ENCODE peak calls at places on chromosomes 6 and 20, in four cellular contexts. O, F, K and A are unnamed samples.

GRCh38 chr6:16292942-16293341 is 54.6 kb downstream of the GMPR start:
- DNase-seq in O (no peak), F (no peak), K (no peak), A (no peak)

GRCh38 chr6:159311618-159312017 is 142.4 kb downstream of the FNDC1 start:
- DNase-seq in O (no peak), F (no peak), K (no peak), A (peak)

GRCh38 chr6:74510878-74511277 is 695.0 kb downstream of the COL12A1 start:
- DNase-seq in O (no peak), F (no peak), K (no peak), A (no peak)

GRCh38 chr6:149938571-149939462 is 3.0 kb upstream of the ULBP2 start:
- DNase-seq in O (no peak), F (no peak), K (no peak), A (no peak)

GRCh38 chr20:38986663-38987062 is 24.5 kb downstream of the DHX35 start:
- DNase-seq in O (no peak), F (no peak), K (no peak), A (no peak)

GRCh38 chr6:167776906-167777645 is 49.6 kb upstream of the AFDN start:
- DNase-seq in O (no peak), F (no peak), K (no peak), A (no peak)

GRCh38 chr20:24938498-24938897 is 10.6 kb upstream of the CST7 start:
- DNase-seq in O (no peak), F (no peak), K (no peak), A (no peak)

GRCh38 chr6:43076093-43076927 is at the start of gene PTK7:
- DNase-seq in O (no peak), F (no peak), K (peak), A (no peak)

GRCh38 chr6:136123464-136123863 is 126.6 kb downstream of the MTFR2 start:
- DNase-seq in O (no peak), F (no peak), K (no peak), A (no peak)

GRCh38 chr6:137904822-137905617 is 38.0 kb downstream of the TNFAIP3 start:
- DNase-seq in O (no peak), F (no peak), K (no peak), A (no peak)

GRCh38 chr6:30260036-30260504 is 46.9 kb upstream of the TRIM26 start:
- DNase-seq in O (no peak), F (no peak), K (peak), A (no peak)

GRCh38 chr20:41006126-41006935 is 22.3 kb upstream of the TOP1 start:
- DNase-seq in O (no peak), F (no peak), K (no peak), A (no peak)

GRCh38 chr20:20368414-20369352 is 779 bp downstream of the INSM1 start:
- DNase-seq in O (no peak), F (no peak), K (no peak), A (no peak)

GRCh38 chr6:142696689-142697088 is 248.3 kb downstream of the HIVEP2 start:
- DNase-seq in O (no peak), F (no peak), K (peak), A (no peak)

GRCh38 chr6:33167374-33168148 is 24.7 kb downstream of the COL11A2 start:
- DNase-seq in O (no peak), F (no peak), K (no peak), A (no peak)

GRCh38 chr6:111573892-111574800 is 31.5 kb downstream of the TRAF3IP2 start:
- DNase-seq in O (no peak), F (no peak), K (no peak), A (no peak)

GRCh38 chr6:84568971-84569370 is 195.4 kb downstream of the TBX18 start:
- DNase-seq in O (no peak), F (peak), K (no peak), A (no peak)

GRCh38 chr20:61037498-61037897 is 214.6 kb upstream of the CDH4 start:
- DNase-seq in O (no peak), F (no peak), K (no peak), A (no peak)

GRCh38 chr6:166998256-166999144 is 697 bp upstream of the CEP43 start:
- DNase-seq in O (no peak), F (no peak), K (peak), A (peak)

GRCh38 chr6:169235286-169235685 is 18.4 kb downstream of the THBS2 start:
- DNase-seq in O (peak), F (no peak), K (no peak), A (no peak)

GRCh38 chr6:123777554-123777953 is 26.1 kb upstream of the NKAIN2 start:
- DNase-seq in O (no peak), F (no peak), K (no peak), A (no peak)

GRCh38 chr6:110103260-110103659 is 76.2 kb downstream of the WASF1 start:
- DNase-seq in O (no peak), F (no peak), K (no peak), A (no peak)

GRCh38 chr6:166398348-166398747 is 15.6 kb upstream of the MPC1 start:
- DNase-seq in O (no peak), F (no peak), K (no peak), A (no peak)

GRCh38 chr20:56630086-56630493 is 984 bp downstream of the TFAP2C start:
- DNase-seq in O (no peak), F (peak), K (peak), A (no peak)

GRCh38 chr20:42018979-42019378 is 400.8 kb upstream of the CHD6 start:
- DNase-seq in O (no peak), F (no peak), K (no peak), A (peak)

GRCh38 chr6:43578748-43579147 is 2.8 kb downstream of the POLH start:
- DNase-seq in O (no peak), F (no peak), K (no peak), A (no peak)

GRCh38 chr6:131398176-131398575 is 174.8 kb upstream of the ARG1 start:
- DNase-seq in O (no peak), F (no peak), K (no peak), A (no peak)

GRCh38 chr6:148973809-148974208 is 227.0 kb downstream of the UST start:
- DNase-seq in O (no peak), F (peak), K (no peak), A (no peak)

GRCh38 chr20:25867776-25868649 is 171.4 kb upstream of the ZNF337 start:
- DNase-seq in O (no peak), F (no peak), K (peak), A (no peak)

GRCh38 chr6:169807699-169808607 is 56.5 kb downstream of the ERMARD start:
- DNase-seq in O (peak), F (no peak), K (no peak), A (peak)

GRCh38 chr20:34110025-34111013 is 1.7 kb downstream of the EIF2S2 start:
- DNase-seq in O (no peak), F (no peak), K (no peak), A (no peak)

GRCh38 chr20:50724851-50725721 is 6.3 kb upstream of the PARD6B start:
- DNase-seq in O (no peak), F (peak), K (no peak), A (no peak)

GRCh38 chr6:149218915-149219314 is 98.6 kb upstream of the TAB2 start:
- DNase-seq in O (no peak), F (no peak), K (no peak), A (no peak)

GRCh38 chr6:13360671-13361540 is 32.6 kb upstream of the TBC1D7 start:
- DNase-seq in O (no peak), F (no peak), K (no peak), A (no peak)

GRCh38 chr20:50540620-50541605 is 30.7 kb downstream of the PTPN1 start:
- DNase-seq in O (no peak), F (peak), K (no peak), A (no peak)

GRCh38 chr6:147577466-147577865 is 69.0 kb downstream of the SAMD5 start:
- DNase-seq in O (no peak), F (no peak), K (no peak), A (no peak)

GRCh38 chr6:95352064-95352463 is 225.3 kb upstream of the MANEA start:
- DNase-seq in O (no peak), F (peak), K (no peak), A (no peak)

GRCh38 chr20:36085686-36086267 is 68.8 kb upstream of the EPB41L1 start:
- DNase-seq in O (no peak), F (peak), K (no peak), A (no peak)
- H3K27ac ChIP-seq in O (peak), F (peak), K (no peak), A (no peak)

GRCh38 chr6:37819802-37820712 is 530 bp downstream of the ZFAND3 start:
- DNase-seq in O (no peak), F (peak), K (peak), A (no peak)
- TF ChIP-seq POLR2AphosphoS5 in O (no peak), F (peak), K (peak), A (peak)

GRCh38 chr6:28981833-28982475 is 23.2 kb downstream of the ZNF311 start:
- DNase-seq in O (no peak), F (peak), K (peak), A (peak)
- TF ChIP-seq CTCF in O (no peak), F (no peak), K (no peak), A (no peak)

GRCh38 chr6:154157082-154157481 is 118.0 kb downstream of the OPRM1 start:
- DNase-seq in O (no peak), F (no peak), K (no peak), A (peak)
- H3K27ac ChIP-seq in O (no peak), F (no peak), K (no peak), A (no peak)

GRCh38 chr20:45347936-45348809 is at the start of gene SDC4:
- DNase-seq in O (no peak), F (no peak), K (peak), A (no peak)
- TF ChIP-seq POLR2AphosphoS5 in O (peak), F (peak), K (peak), A (peak)

GRCh38 chr6:8481727-8482126 is 46.4 kb upstream of the SLC35B3 start:
- DNase-seq in O (no peak), F (no peak), K (no peak), A (no peak)
- TF ChIP-seq CTCF in O (no peak), F (no peak), K (no peak), A (no peak)

GRCh38 chr6:3389390-3390167 is 67.3 kb downstream of the SLC22A23 start:
- DNase-seq in O (no peak), F (no peak), K (no peak), A (no peak)
- H3K27ac ChIP-seq in O (peak), F (no peak), K (peak), A (peak)

DNA sequence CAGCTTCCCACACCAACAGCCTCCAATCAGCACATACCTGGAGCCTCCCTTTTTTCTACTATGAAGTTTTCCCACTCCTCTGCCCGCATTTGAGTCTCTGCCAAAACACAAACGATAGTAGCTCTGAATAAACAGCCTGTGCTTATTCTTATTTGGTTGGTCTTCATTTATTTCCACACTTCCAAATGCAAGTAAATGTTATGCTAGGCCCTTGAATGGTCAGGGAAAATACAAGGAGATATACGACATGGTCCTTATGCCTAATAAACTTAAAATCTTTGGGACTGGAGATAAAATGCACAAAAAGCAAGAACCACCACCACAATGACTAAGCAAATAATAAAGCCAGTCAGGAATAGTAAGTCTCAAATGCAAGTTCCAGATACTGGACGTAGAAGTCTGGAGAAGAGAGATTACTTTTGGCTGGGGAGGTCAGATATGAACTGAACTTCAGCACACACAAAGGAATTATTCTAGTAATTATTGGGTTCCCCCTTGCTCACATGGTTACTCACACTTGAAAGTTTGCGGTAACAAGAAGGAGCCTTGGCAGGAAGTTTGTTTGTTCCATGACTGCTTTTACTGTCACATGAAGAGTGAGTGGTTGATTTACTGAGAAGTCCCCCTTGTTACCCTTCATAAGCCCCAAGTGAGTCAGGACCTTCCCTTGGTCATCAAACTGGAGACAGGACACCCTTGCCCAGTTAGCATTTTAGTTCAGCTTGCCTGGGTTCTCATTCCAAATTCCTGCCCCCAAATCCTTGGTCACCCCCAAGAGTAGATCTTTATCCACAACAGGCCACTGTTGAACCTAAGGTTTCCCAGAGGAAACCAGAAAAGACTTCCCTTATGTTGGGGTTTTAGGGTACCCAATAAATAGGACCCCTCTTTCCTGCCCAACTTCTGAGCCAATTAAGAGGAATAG is 511.2 kb upstream of the JARID2 start:
- DNase-seq in O (no peak), F (peak), K (no peak), A (no peak)
- TF ChIP-seq POLR2AphosphoS5 in O (no peak), F (no peak), K (no peak), A (no peak)

DNA sequence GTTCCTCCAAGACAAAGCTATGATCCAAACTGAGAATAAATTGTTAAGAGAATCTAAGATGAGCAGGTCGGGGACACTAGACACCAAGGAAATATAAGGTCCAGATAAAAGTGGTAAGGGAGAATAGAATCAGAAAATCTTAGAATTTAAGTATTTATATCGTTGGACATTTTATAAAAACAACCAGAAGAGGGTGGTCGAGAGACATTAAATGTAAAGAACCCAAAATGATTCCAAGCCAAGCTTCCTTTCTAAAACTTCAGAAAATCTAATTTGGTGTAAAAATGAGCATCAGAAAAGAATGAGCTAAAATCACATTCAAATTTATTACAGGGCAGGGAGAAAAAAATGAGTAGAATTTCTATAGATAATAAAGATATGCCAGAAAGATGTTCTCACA is 97.8 kb upstream of the OGFRL1 start:
- DNase-seq in O (no peak), F (no peak), K (no peak), A (no peak)
- TF ChIP-seq CTCF in O (no peak), F (peak), K (peak), A (peak)